ENCODE peak calls at places on chromosomes 1 and 21, in five cellular contexts. G is GM23338, O is cardiac fibroblast, Q is lower lobe of right lung, H is cardiac muscle cell. I is an unnamed sample.

GRCh38 chr1:17259233-17259873 is 10.5 kb downstream of the PADI3 start:
- DNase-seq in G (no peak), Q (no peak), H (no peak), O (no peak), I (no peak)

GRCh38 chr1:232627645-232628334 is 2.1 kb downstream of the SIPA1L2 start:
- DNase-seq in O (peak), G (peak), Q (no peak), H (peak), I (peak)

GRCh38 chr1:165854101-165854845 is 26.9 kb downstream of the UCK2 start:
- DNase-seq in O (peak), H (peak), G (no peak), Q (no peak), I (no peak)

GRCh38 chr1:41639332-41639936 is 155.0 kb upstream of the EDN2 start:
- DNase-seq in H (no peak), O (peak), G (no peak), Q (no peak), I (no peak)

GRCh38 chr1:41454406-41454805 is 30.1 kb downstream of the EDN2 start:
- DNase-seq in H (no peak), Q (no peak), O (peak), G (no peak), I (no peak)

GRCh38 chr1:111191496-111191895 is 8.9 kb downstream of the DENND2D start:
- DNase-seq in O (peak), G (no peak), H (no peak), Q (no peak), I (no peak)

GRCh38 chr1:102732927-102733326 is 375.4 kb downstream of the COL11A1 start:
- DNase-seq in H (no peak), G (no peak), Q (no peak), O (peak), I (no peak)

GRCh38 chr1:163472267-163472666 is 150.5 kb downstream of the NUF2 start:
- DNase-seq in G (no peak), Q (no peak), H (no peak), O (no peak), I (no peak)

GRCh38 chr21:46366091-46366490 is 42.1 kb downstream of the PCNT start:
- DNase-seq in Q (no peak), G (no peak), O (no peak), H (no peak), I (no peak)

GRCh38 chr1:39800471-39800835 is 11.8 kb upstream of the BMP8B start:
- DNase-seq in Q (no peak), G (no peak), H (no peak), O (no peak), I (no peak)

DNA sequence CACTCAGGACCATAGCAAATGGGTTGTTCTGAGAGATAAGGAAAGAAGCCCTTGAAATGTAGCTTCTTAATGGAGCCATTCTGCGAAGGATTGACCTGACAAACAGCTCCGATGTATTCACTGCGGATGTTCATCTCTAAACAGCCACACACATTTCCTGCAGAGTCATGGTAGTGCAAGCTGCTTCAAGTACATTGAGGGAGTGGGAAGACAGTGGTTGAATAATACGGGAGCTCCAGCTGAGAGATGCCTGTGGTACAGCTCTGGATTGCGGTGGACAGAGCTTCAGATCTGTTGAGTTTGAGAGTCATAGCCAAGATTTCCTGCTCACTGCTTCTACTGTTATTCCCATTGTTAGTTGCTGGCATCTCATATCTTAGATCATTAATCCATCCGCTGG is 86.6 kb downstream of the ZBTB18 start:
- DNase-seq in O (no peak), Q (no peak), H (no peak), G (no peak), I (no peak)
- H3K4me3 ChIP-seq in O (no peak), Q (peak), H (no peak), G (no peak), I (no peak)

GRCh38 chr1:48139275-48139674 is 83.2 kb upstream of the SLC5A9 start:
- DNase-seq in O (no peak), Q (no peak), G (no peak), H (no peak), I (no peak)
- H3K4me3 ChIP-seq in O (no peak), Q (no peak), G (no peak), H (no peak), I (no peak)

GRCh38 chr1:97138515-97139032 is 417.0 kb downstream of the PTBP2 start:
- DNase-seq in Q (no peak), G (no peak), O (no peak), H (no peak), I (no peak)
- H3K4me3 ChIP-seq in Q (no peak), G (no peak), O (no peak), H (no peak), I (no peak)

DNA sequence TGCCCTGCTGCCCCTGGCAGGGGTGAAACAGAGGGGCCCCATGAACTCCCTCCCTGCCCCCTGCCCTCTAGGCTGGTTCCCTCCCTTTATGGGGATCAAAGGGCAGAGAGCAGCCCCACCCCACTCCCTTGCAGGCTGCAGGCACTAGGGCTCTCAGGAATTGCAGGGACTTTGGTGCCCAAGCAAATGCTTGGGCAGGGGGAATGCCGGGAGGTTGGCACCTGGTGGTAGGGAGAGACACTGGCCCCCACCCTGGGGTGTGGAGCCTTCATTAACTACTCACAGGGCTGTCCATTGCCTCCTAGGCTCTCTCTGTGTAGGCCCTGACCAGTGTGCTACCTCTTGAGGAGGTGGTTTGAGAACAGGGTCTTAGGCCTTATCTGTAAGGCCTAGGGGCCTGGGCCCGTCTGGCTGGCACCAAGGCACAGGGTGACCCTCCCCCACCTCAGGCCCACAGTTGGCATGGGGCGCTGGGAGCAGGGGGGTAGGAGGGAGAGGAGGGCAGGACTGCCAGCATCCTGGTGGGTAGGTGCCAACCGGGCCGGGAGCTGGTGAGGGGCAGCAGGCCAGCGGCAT is 4.7 kb downstream of the ZBTB7B start:
- DNase-seq in H (no peak), O (no peak), Q (no peak), G (no peak), I (peak)
- H3K4me3 ChIP-seq in H (no peak), O (no peak), Q (peak), G (no peak), I (no peak)

GRCh38 chr1:180157576-180158057 is 2.9 kb downstream of the QSOX1 start:
- DNase-seq in O (no peak), H (no peak), G (peak), Q (no peak), I (no peak)
- H3K4me3 ChIP-seq in O (no peak), H (no peak), G (no peak), Q (no peak), I (no peak)

I was measured in H7.